ENCODE peak calls at places on chromosomes 13 and 19, in nine cellular contexts. G is IMR-90, B is mesothelial cell of epicardium, W is upper lobe of right lung, S is stomach, U is esophagus muscularis mucosa, C is sigmoid colon, A is OCI-LY7, F is hepatocyte. N is an unnamed sample.

GRCh38 chr13:112852392-112852791 is 116.6 kb upstream of the MCF2L start:
- DNase-seq in F (no peak), C (no peak), A (no peak), W (no peak), G (no peak), B (no peak), U (no peak), S (no peak), N (no peak)

GRCh38 chr19:48754950-48755645 is at the start of gene FGF21:
- DNase-seq in S (no peak), A (no peak), U (no peak), B (no peak), C (no peak), G (no peak), F (no peak), W (no peak), N (no peak)

GRCh38 chr19:13077233-13077632 is 25.4 kb downstream of the LYL1 start:
- DNase-seq in S (no peak), G (no peak), U (no peak), C (no peak), F (no peak), B (no peak), W (no peak), A (no peak), N (no peak)

GRCh38 chr13:101152184-101152583 is 264.1 kb downstream of the NALCN start:
- DNase-seq in F (no peak), A (no peak), U (no peak), C (no peak), S (no peak), W (no peak), G (no peak), B (no peak), N (no peak)

GRCh38 chr19:55352040-55352439 is 2.5 kb downstream of the COX6B2 start:
- DNase-seq in C (no peak), G (no peak), U (no peak), S (no peak), B (no peak), F (no peak), W (no peak), A (no peak), N (no peak)

GRCh38 chr19:33777351-33777750 is 19.3 kb upstream of the KCTD15 start:
- DNase-seq in G (no peak), C (no peak), U (no peak), W (no peak), F (no peak), B (no peak), A (no peak), S (no peak), N (no peak)

GRCh38 chr19:31113250-31113685 is 236.0 kb downstream of the TSHZ3 start:
- DNase-seq in C (no peak), B (no peak), F (no peak), A (no peak), G (peak; percentile 39), S (no peak), U (no peak), W (no peak), N (no peak)

GRCh38 chr13:113969311-113969972 is 4.4 kb downstream of the C13orf46 start:
- DNase-seq in C (peak; percentile 64), U (no peak), G (no peak), W (peak; percentile 57), A (no peak), F (no peak), S (no peak), B (no peak), N (no peak)

GRCh38 chr19:40279120-40279551 is 6.0 kb downstream of the AKT2 start:
- DNase-seq in G (peak; percentile 38), B (no peak), S (no peak), A (no peak), C (peak; percentile 87), W (no peak), F (peak; percentile 64), U (no peak), N (no peak)

GRCh38 chr19:3403489-3404323 is 37.3 kb downstream of the NFIC start:
- DNase-seq in U (peak; percentile 98), C (peak; percentile 99), S (peak; percentile 91), W (peak; percentile 93), B (no peak), A (no peak), G (peak; percentile 97), F (peak; percentile 87), N (no peak)

GRCh38 chr13:44298314-44298713 is 75.3 kb upstream of the SERP2 start:
- DNase-seq in B (no peak), G (peak; percentile 35), A (no peak), U (no peak), W (no peak), F (no peak), C (no peak), S (no peak), N (no peak)

GRCh38 chr13:51453959-51454703 is 1.3 kb upstream of the INTS6 start:
- DNase-seq in W (no peak), F (peak; percentile 46), B (no peak), G (peak; percentile 6), C (peak; percentile 70), U (no peak), S (no peak), A (peak; percentile 55), N (no peak)

GRCh38 chr19:2337329-2337707 is 8.8 kb downstream of the SPPL2B start:
- DNase-seq in U (no peak), A (no peak), G (peak; percentile 43), B (peak; percentile 61), W (no peak), C (no peak), S (no peak), F (peak; percentile 80), N (no peak)

GRCh38 chr19:7989071-7989575 is 16.3 kb downstream of the ELAVL1 start:
- DNase-seq in C (no peak), W (no peak), G (no peak), A (no peak), U (no peak), F (no peak), B (no peak), S (no peak), N (no peak)

GRCh38 chr19:10864538-10864899 is 6.8 kb upstream of the CARM1 start:
- DNase-seq in A (peak; percentile 85), C (peak; percentile 91), B (peak; percentile 66), W (peak; percentile 91), S (peak; percentile 90), U (no peak), F (peak; percentile 89), G (peak; percentile 68), N (peak; percentile 96)

GRCh38 chr19:23481043-23481442 is 85.8 kb upstream of the ZNF91 start:
- DNase-seq in S (no peak), C (no peak), A (no peak), B (no peak), W (no peak), U (no peak), G (no peak), F (no peak), N (no peak)

GRCh38 chr13:33070713-33071112 is 54.5 kb downstream of the KL start:
- DNase-seq in C (no peak), S (no peak), G (peak; percentile 19), W (no peak), B (no peak), F (no peak), A (no peak), U (no peak), N (no peak)

GRCh38 chr19:1657632-1658445 is 5.4 kb upstream of the TCF3 start:
- DNase-seq in U (no peak), B (no peak), W (peak; percentile 74), C (no peak), S (peak; percentile 72), A (no peak), G (no peak), F (no peak), N (no peak)

DNA sequence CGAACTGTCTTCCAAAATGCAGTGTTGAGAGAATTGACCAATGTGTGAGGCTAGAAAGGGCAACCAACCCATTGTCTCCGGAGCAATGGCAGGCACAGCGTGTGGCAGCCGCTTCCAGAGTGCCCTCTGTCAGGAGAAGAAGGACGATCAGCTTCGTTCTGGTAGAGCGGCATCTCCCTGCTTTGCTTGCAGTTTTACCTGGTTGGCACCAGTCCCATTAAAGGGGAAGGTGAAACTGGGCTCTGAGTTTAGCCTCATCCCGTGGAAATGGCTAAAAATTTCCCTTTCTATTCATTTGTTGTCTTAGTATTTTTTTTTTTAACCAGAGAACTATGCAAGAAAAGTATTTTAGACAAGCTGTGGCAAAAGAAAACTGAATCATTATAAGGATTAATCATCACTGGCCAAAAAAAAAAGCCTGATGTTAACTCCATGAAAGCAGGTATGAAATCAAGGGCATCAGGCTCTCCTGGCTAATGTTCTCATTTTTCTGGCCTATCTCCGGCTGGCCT is 81.5 kb upstream of the SLC7A1 start:
- DNase-seq in S (no peak), U (no peak), W (no peak), A (no peak), F (no peak), B (no peak), C (no peak), G (peak; percentile 2), N (no peak)
- TF ChIP-seq CTCF in S (no peak), U (no peak), W (no peak), A (no peak), F (no peak), B (no peak), C (no peak), G (no peak), N (no peak)

GRCh38 chr19:15248106-15248505 is 15.9 kb upstream of the EPHX3 start:
- DNase-seq in A (no peak), C (no peak), B (no peak), W (no peak), G (peak; percentile 36), S (no peak), U (no peak), F (no peak), N (no peak)
- TF ChIP-seq CTCF in A (no peak), C (no peak), B (no peak), W (no peak), G (no peak), S (no peak), U (no peak), F (no peak), N (no peak)

DNA sequence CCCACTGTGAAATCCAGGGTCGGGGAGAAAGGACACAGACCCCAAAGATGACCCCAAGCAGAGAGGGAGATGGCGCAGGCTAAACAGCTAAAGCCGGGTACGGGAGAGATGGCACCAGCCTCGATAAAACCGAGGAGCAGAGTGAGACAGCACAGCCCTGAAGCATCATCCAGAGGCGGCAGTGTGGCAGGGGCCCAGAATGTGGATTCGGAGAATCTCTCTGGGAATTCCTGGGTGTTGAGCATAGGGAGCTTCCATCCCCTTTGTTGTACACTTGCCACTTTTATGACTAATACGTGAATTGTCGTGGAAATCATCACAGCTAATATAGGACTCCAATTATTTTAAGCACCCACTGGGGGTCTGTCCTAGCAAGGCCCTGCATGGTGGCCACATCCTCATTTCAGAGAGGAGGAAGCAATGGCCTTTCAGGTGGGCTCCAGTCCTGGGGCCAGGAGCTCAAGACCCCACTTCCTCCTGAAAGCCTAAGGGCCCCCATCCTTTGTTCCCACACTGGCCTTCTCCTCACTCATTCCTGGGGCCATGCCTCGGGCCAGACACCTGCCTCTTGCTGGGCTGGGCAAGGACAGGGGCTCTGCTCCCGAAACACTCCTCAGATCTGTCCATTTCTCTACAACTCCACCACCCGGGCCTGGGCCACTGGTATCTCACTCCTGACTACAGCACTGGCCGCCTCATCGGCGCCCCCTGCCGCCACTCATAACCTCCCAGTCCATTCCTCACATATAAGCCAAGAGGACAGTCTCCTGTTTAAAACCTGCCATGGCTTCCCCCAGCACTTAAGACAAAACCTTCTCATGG is 29.3 kb upstream of the ATP1A3 start:
- DNase-seq in S (no peak), A (peak; percentile 48), B (no peak), G (peak; percentile 8), F (no peak), C (no peak), W (no peak), U (no peak), N (no peak)
- TF ChIP-seq CTCF in S (no peak), A (peak; percentile 81), B (no peak), G (peak; percentile 29), F (peak; percentile 12), C (no peak), W (no peak), U (no peak), N (peak; percentile 30)

GRCh38 chr13:59809564-59809963 is 354.2 kb downstream of the DIAPH3 start:
- DNase-seq in B (no peak), U (no peak), S (no peak), F (no peak), G (no peak), C (no peak), W (no peak), A (no peak), N (no peak)
- TF ChIP-seq CTCF in B (no peak), U (no peak), S (no peak), F (no peak), G (no peak), C (no peak), W (no peak), A (no peak), N (no peak)